ENCODE peak calls at places on chromosomes 1 and 21, in nine cellular contexts. M is midbrain; O is NCI-H1105 treated with DMSO at 0.1 percent for 48 hours; Y is activated T-cell treated with anti-CD3 and anti-CD28 coated beads, Interleukin-2, amount 50 U/mL, for 24 hours; D is NCI-H345; L is mucosa of gallbladder; P is sciatic nerve; T is progenitor cell of endocrine pancreas; A is occipital lobe. U is an unnamed sample.

GRCh38 chr1:68233202-68233601 is 879 bp upstream of the WLS start:
- DNase-seq in M (no peak), O (no peak), Y (no peak), D (no peak), L (no peak), P (no peak), T (no peak), A (no peak), U (no peak)

GRCh38 chr1:40185951-40186864 is 25.0 kb downstream of the RLF start:
- DNase-seq in M (no peak), O (no peak), Y (peak; percentile 53), D (no peak), L (no peak), P (no peak), T (no peak), A (no peak), U (peak; percentile 20)

GRCh38 chr1:93565496-93566221 is 116.0 kb downstream of the BCAR3 start:
- DNase-seq in M (no peak), O (no peak), Y (no peak), D (no peak), L (no peak), P (no peak), T (no peak), A (no peak), U (peak; percentile 48)

GRCh38 chr1:169878498-169878897 is 15.2 kb downstream of the SCYL3 start:
- DNase-seq in M (no peak), O (no peak), Y (no peak), D (no peak), L (no peak), P (no peak), T (no peak), A (no peak), U (no peak)

GRCh38 chr1:149942207-149942606 is 5.5 kb upstream of the MTMR11 start:
- DNase-seq in M (peak; percentile 47), O (no peak), Y (no peak), D (no peak), L (no peak), P (no peak), T (no peak), A (no peak), U (peak; percentile 25)

GRCh38 chr1:233704882-233705723 is 91.2 kb downstream of the KCNK1 start:
- DNase-seq in M (no peak), O (no peak), Y (no peak), D (no peak), L (no peak), P (no peak), T (no peak), A (no peak), U (no peak)

GRCh38 chr1:87595384-87595781 is 266.7 kb downstream of the LMO4 start:
- DNase-seq in M (no peak), O (no peak), Y (no peak), D (no peak), L (no peak), P (no peak), T (no peak), A (no peak), U (no peak)

GRCh38 chr1:232987046-232987445 is 36.6 kb downstream of the NTPCR start:
- DNase-seq in M (no peak), O (no peak), Y (no peak), D (no peak), L (no peak), P (no peak), T (no peak), A (no peak), U (no peak)

GRCh38 chr1:50710099-50710498 is 250.0 kb downstream of the FAF1 start:
- DNase-seq in M (no peak), O (no peak), Y (no peak), D (no peak), L (no peak), P (no peak), T (no peak), A (no peak), U (no peak)

GRCh38 chr1:92679980-92680379 is 104.9 kb downstream of the EVI5 start:
- DNase-seq in M (no peak), O (no peak), Y (no peak), D (no peak), L (no peak), P (no peak), T (no peak), A (no peak), U (no peak)

GRCh38 chr1:212667223-212668139 is 32.2 kb downstream of the BATF3 start:
- DNase-seq in M (no peak), O (no peak), Y (no peak), D (no peak), L (peak; percentile 36), P (peak; percentile 55), T (no peak), A (peak; percentile 10), U (peak; percentile 92)

GRCh38 chr1:111196213-111196612 is 4.2 kb downstream of the DENND2D start:
- DNase-seq in M (no peak), O (no peak), Y (no peak), D (no peak), L (no peak), P (no peak), T (no peak), A (no peak), U (no peak)

GRCh38 chr1:24914226-24915069 is 15.6 kb downstream of the RUNX3 start:
- DNase-seq in M (peak; percentile 27), O (no peak), Y (no peak), D (no peak), L (no peak), P (no peak), T (no peak), A (no peak), U (peak; percentile 68)

GRCh38 chr1:188355847-188356246 is 1527.1 kb downstream of the PLA2G4A start:
- DNase-seq in M (no peak), O (no peak), Y (no peak), D (no peak), L (no peak), P (no peak), T (no peak), A (no peak), U (no peak)

GRCh38 chr1:43705334-43705733 is 2.0 kb upstream of the ST3GAL3 start:
- DNase-seq in M (no peak), O (no peak), Y (no peak), D (no peak), L (no peak), P (no peak), T (no peak), A (no peak), U (no peak)

GRCh38 chr21:42363331-42363730 is 3.0 kb downstream of the TFF1 start:
- DNase-seq in M (no peak), O (no peak), Y (no peak), D (no peak), L (peak; percentile 61), P (no peak), T (no peak), A (no peak), U (no peak)

GRCh38 chr1:2230781-2231666 is 2.9 kb downstream of the SKI start:
- DNase-seq in M (peak; percentile 78), O (no peak), Y (peak; percentile 64), D (no peak), L (no peak), P (no peak), T (no peak), A (peak; percentile 60), U (no peak)

GRCh38 chr1:200015811-200016210 is 11.7 kb upstream of the NR5A2 start:
- DNase-seq in M (no peak), O (no peak), Y (no peak), D (no peak), L (no peak), P (no peak), T (no peak), A (no peak), U (peak; percentile 15)

GRCh38 chr1:208524920-208525319 is 280.7 kb upstream of the PLXNA2 start:
- DNase-seq in M (no peak), O (no peak), Y (no peak), D (no peak), L (no peak), P (no peak), T (no peak), A (no peak), U (no peak)

GRCh38 chr1:209589863-209590262 is 6.3 kb downstream of the CAMK1G start:
- DNase-seq in M (no peak), O (no peak), Y (no peak), D (no peak), L (no peak), P (no peak), T (no peak), A (no peak), U (no peak)

GRCh38 chr1:93416183-93416582 is 31.7 kb upstream of the FNBP1L start:
- DNase-seq in M (no peak), O (no peak), Y (no peak), D (no peak), L (no peak), P (no peak), T (no peak), A (no peak), U (no peak)

GRCh38 chr1:12438349-12438924 is 179.6 kb downstream of the DHRS3 start:
- DNase-seq in M (no peak), O (no peak), Y (peak; percentile 54), D (no peak), L (no peak), P (no peak), T (no peak), A (no peak), U (no peak)